ENCODE peak calls at places on chromosomes 4 and X, in ten cellular contexts. F is transverse colon, Y is GM12865, X is mammary epithelial cell, V is fibroblast of mammary gland, I is upper lobe of left lung, B is WTC11, H is heart left ventricle, C is lower leg skin, M is foreskin fibroblast. N is an unnamed sample.

GRCh38 chrX:40260123-40260751 is 162.5 kb upstream of the BCOR start:
- DNase-seq in B (no peak), F (no peak), V (no peak), X (no peak), C (no peak), H (no peak), I (peak; percentile 60), M (no peak), Y (no peak), N (no peak)

GRCh38 chrX:72094894-72095293 is 36.8 kb downstream of the RTL5 start:
- DNase-seq in B (no peak), C (peak; percentile 83), H (peak; percentile 61), X (no peak), M (no peak), I (peak; percentile 40), Y (peak; percentile 75), F (peak; percentile 15), V (peak; percentile 7), N (no peak)

GRCh38 chr4:140250989-140251552 is 97.1 kb upstream of the MAML3 start:
- DNase-seq in B (no peak), F (no peak), M (no peak), I (peak; percentile 62), C (no peak), V (no peak), X (no peak), Y (no peak), H (no peak), N (no peak)

GRCh38 chrX:126929071-126929470 is 109.5 kb downstream of the PRR32 start:
- DNase-seq in H (no peak), C (no peak), Y (no peak), V (no peak), F (no peak), B (no peak), I (no peak), M (no peak), X (no peak), N (no peak)

GRCh38 chr4:83657336-83657735 is 121.4 kb downstream of the GPAT3 start:
- DNase-seq in H (no peak), X (no peak), M (no peak), Y (no peak), F (no peak), C (no peak), I (no peak), B (no peak), V (no peak), N (no peak)

GRCh38 chr4:8283161-8283560 is 13.6 kb downstream of the HTRA3 start:
- DNase-seq in Y (no peak), I (no peak), B (no peak), M (no peak), C (no peak), V (no peak), F (no peak), H (peak; percentile 52), X (no peak), N (no peak)

GRCh38 chr4:52947691-52948397 is 85.7 kb downstream of the RASL11B start:
- DNase-seq in Y (no peak), M (no peak), F (no peak), V (no peak), H (no peak), B (no peak), X (no peak), I (no peak), C (no peak), N (no peak)

GRCh38 chr4:102438396-102438795 is 62.8 kb upstream of the NFKB1 start:
- DNase-seq in H (no peak), Y (no peak), X (peak; percentile 45), M (no peak), B (no peak), V (peak; percentile 70), F (no peak), C (no peak), I (no peak), N (no peak)

GRCh38 chr4:73662709-73663546 is 42.7 kb upstream of the RASSF6 start:
- DNase-seq in M (peak; percentile 62), I (no peak), C (no peak), V (peak; percentile 84), X (peak; percentile 64), H (no peak), B (no peak), F (no peak), Y (peak; percentile 45), N (no peak)

GRCh38 chr4:132707955-132708354 is 441.1 kb upstream of the PCDH10 start:
- DNase-seq in X (no peak), M (no peak), C (no peak), F (no peak), H (no peak), I (no peak), Y (no peak), V (no peak), B (no peak), N (no peak)

GRCh38 chrX:40423299-40423698 is 157.5 kb upstream of the ATP6AP2 start:
- DNase-seq in C (no peak), X (peak; percentile 36), M (no peak), V (no peak), H (no peak), I (no peak), B (no peak), Y (peak; percentile 24), F (no peak), N (no peak)

GRCh38 chr4:42483426-42484379 is 86.4 kb downstream of the SHISA3 start:
- DNase-seq in V (peak; percentile 25), I (no peak), F (no peak), C (no peak), X (no peak), B (no peak), Y (no peak), H (no peak), M (no peak), N (no peak)

GRCh38 chr4:6335040-6335590 is 65.5 kb downstream of the WFS1 start:
- DNase-seq in C (no peak), V (no peak), Y (no peak), H (peak; percentile 38), M (no peak), B (no peak), X (no peak), I (no peak), F (no peak), N (no peak)

GRCh38 chr4:6338951-6339817 is 69.5 kb downstream of the WFS1 start:
- DNase-seq in Y (no peak), C (no peak), H (peak; percentile 37), V (no peak), X (no peak), M (no peak), B (no peak), I (no peak), F (no peak), N (no peak)

GRCh38 chr4:6338175-6338950 is 68.7 kb downstream of the WFS1 start:
- DNase-seq in X (no peak), H (peak; percentile 43), Y (peak; percentile 41), I (no peak), B (no peak), C (no peak), V (no peak), F (no peak), M (no peak), N (no peak)

GRCh38 chr4:6336166-6336565 is 66.5 kb downstream of the WFS1 start:
- DNase-seq in M (no peak), I (no peak), B (no peak), Y (no peak), V (no peak), C (no peak), H (peak; percentile 24), F (no peak), X (no peak), N (no peak)

DNA sequence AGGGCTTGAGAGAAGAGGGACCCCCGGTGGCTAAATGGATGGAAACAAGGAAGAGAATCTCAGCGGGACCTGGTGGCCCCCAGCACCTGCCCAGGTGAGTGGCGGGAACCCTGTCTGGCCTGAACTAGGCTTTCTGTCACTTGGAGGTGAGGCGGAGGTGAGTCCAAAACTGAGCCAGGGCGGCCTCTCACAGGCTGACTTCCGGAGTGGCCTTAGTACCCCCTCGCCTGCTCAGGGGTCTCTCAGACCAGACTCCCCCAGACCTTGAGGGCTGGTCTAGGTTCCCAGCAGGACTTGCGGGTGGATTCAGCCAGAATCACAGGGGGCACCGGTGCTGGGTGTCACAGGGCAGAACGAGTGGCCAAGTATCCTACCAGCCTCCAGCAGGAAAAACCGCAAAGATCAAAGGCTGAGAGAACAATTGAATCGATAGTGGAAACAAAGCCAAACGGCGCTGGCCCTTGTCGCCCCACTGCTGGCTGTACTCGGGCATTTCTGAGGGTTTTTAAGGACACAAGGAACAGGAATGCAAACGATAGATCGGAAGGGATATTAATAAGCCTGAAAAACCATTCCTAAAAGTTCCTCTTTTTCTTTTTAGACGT is 67.8 kb downstream of the WFS1 start:
- DNase-seq in V (no peak), F (no peak), B (no peak), M (no peak), H (peak; percentile 10), Y (no peak), C (no peak), X (no peak), I (no peak), N (no peak)
- TF ChIP-seq CTCF in V (no peak), F (no peak), B (no peak), M (no peak), H (no peak), Y (no peak), C (no peak), X (no peak), I (no peak), N (no peak)

GRCh38 chr4:74934016-74934821 is 1.3 kb downstream of the PARM1 start:
- DNase-seq in H (peak; percentile 59), I (peak; percentile 74), Y (peak; percentile 30), M (no peak), X (peak; percentile 25), B (peak; percentile 62), V (peak; percentile 21), C (no peak), F (peak; percentile 54), N (no peak)
- TF ChIP-seq CTCF in H (no peak), I (no peak), Y (no peak), M (no peak), X (no peak), B (no peak), V (no peak), C (no peak), F (no peak), N (no peak)

GRCh38 chrX:25034889-25035288 is 19.1 kb upstream of the ARX start:
- DNase-seq in I (no peak), Y (no peak), C (no peak), M (no peak), X (no peak), F (no peak), H (no peak), B (no peak), V (peak; percentile 51), N (no peak)
- TF ChIP-seq CTCF in I (no peak), Y (peak; percentile 10), C (no peak), M (peak; percentile 9), X (peak; percentile 22), F (no peak), H (no peak), B (no peak), V (peak; percentile 40), N (peak; percentile 47)

DNA sequence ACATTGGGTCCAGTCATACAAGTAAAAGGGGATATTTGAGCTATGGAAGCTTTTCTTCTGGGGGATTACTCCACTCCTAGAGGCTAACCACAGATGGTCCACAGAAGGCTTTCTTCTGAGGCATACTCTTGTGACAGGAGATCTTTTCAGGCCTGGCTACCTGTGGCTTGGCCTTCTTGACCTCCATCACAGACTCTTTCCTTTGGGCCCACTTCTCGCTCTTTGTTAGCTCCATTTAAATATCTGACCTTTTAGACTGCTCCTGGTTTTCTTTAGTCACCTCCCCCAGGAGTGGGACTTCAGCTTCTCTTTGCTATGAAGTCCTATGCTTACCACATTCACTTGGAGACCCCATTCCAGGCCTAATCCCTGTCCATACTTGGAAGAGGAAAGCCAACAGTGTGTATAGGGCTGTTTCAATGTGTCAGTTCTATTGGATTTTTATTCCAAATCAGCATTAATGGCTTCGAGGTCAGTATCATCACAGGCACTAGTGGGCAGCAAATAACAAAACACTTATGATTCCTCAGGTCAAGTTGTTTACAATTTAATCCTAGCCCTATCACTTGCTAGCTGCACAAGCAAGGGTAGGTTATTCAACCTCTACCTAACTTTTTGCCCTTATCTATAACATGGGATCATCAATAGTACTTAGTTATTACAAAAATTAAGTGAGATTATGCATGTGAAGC is 26.3 kb downstream of the GPC3 start:
- DNase-seq in I (no peak), V (peak; percentile 14), B (no peak), F (no peak), C (no peak), X (no peak), H (no peak), M (no peak), Y (no peak), N (no peak)
- TF ChIP-seq CTCF in I (no peak), V (peak; percentile 30), B (no peak), F (no peak), C (no peak), X (peak; percentile 46), H (no peak), M (no peak), Y (no peak), N (no peak)

N was measured in progenitor cell of endocrine pancreas.